ENCODE peak calls at places on chromosome 10, in ten cellular contexts. Y, X, K, A, D, O, H, R, V and G are unnamed samples.

GRCh38 chr10:96720422-96721206 is at the start of gene PIK3AP1:
- DNase-seq in R (peak; percentile 45), X (peak; percentile 97), Y (peak; percentile 72), V (peak; percentile 71), H (no peak), K (peak; percentile 20), O (peak; percentile 92), D (no peak), A (peak; percentile 64), G (peak; percentile 47)

GRCh38 chr10:115384665-115385064 is 291.5 kb downstream of the ATRNL1 start:
- DNase-seq in H (no peak), A (no peak), X (no peak), O (no peak), K (no peak), Y (no peak), D (no peak), V (no peak), R (no peak), G (no peak)

GRCh38 chr10:20659225-20659624 is 237.9 kb downstream of the NEBL start:
- DNase-seq in D (no peak), Y (no peak), K (no peak), A (no peak), R (no peak), H (no peak), V (no peak), O (no peak), X (no peak), G (no peak)

GRCh38 chr10:7411671-7412481 is 1.0 kb upstream of the SFMBT2 start:
- DNase-seq in X (no peak), D (no peak), R (peak; percentile 39), H (no peak), A (no peak), Y (peak; percentile 22), K (no peak), V (peak; percentile 55), O (no peak), G (no peak)

GRCh38 chr10:101956105-101956504 is 99.9 kb downstream of the ARMH3 start:
- DNase-seq in O (no peak), X (no peak), K (no peak), H (no peak), Y (no peak), A (no peak), V (peak; percentile 57), R (no peak), D (no peak), G (no peak)

GRCh38 chr10:94706089-94706488 is 22.6 kb downstream of the CYP2C18 start:
- DNase-seq in Y (no peak), K (no peak), R (no peak), O (no peak), H (no peak), X (no peak), V (no peak), D (no peak), A (no peak), G (no peak)

GRCh38 chr10:11335167-11335652 is 276.2 kb downstream of the USP6NL start:
- DNase-seq in H (no peak), O (no peak), A (no peak), Y (no peak), R (peak; percentile 54), K (peak; percentile 47), X (no peak), D (peak; percentile 27), V (no peak), G (no peak)

GRCh38 chr10:43027331-43027955 is 49.4 kb upstream of the RET start:
- DNase-seq in D (no peak), K (no peak), R (no peak), A (no peak), X (no peak), V (no peak), Y (no peak), H (no peak), O (no peak), G (no peak)

GRCh38 chr10:103845983-103846382 is 9.4 kb downstream of the SH3PXD2A start:
- DNase-seq in X (peak; percentile 22), Y (peak; percentile 73), R (no peak), K (no peak), H (no peak), D (no peak), O (no peak), V (no peak), A (no peak), G (no peak)

GRCh38 chr10:67808706-67809105 is 29.3 kb downstream of the DNAJC12 start:
- DNase-seq in D (no peak), V (no peak), R (no peak), O (no peak), X (no peak), H (no peak), K (no peak), Y (no peak), A (no peak), G (no peak)

GRCh38 chr10:94546616-94547175 is 1.1 kb downstream of the HELLS start:
- DNase-seq in H (no peak), A (no peak), X (peak; percentile 42), V (no peak), O (no peak), Y (no peak), K (peak; percentile 16), R (peak; percentile 34), D (peak; percentile 12), G (no peak)

GRCh38 chr10:7410306-7410799 is 481 bp downstream of the SFMBT2 start:
- DNase-seq in Y (peak; percentile 20), V (peak; percentile 67), K (peak; percentile 5), H (no peak), R (peak; percentile 50), D (peak; percentile 10), A (peak; percentile 62), O (no peak), X (peak; percentile 47), G (no peak)